ENCODE peak calls at places on chromosomes 5 and 9, in five cellular contexts. P is GM12878; C is AG10803; V is naive thymus-derived CD4-positive, alpha-beta T cell; E is fibroblast of lung. B is an unnamed sample.
A peak's percentile ranks its signal among the peaks of the same experiment; 100 is the strongest.

GRCh38 chr9:135811796-135812195 is 95.5 kb downstream of the CAMSAP1 start:
- DNase-seq in P (no peak), C (peak; percentile 6), V (no peak), E (no peak), B (no peak)

GRCh38 chr9:71210326-71210725 is 88.9 kb upstream of the TRPM3 start:
- DNase-seq in P (no peak), C (no peak), V (no peak), E (no peak), B (no peak)

GRCh38 chr5:179342577-179342976 is 2.7 kb downstream of the ADAMTS2 start:
- DNase-seq in P (no peak), C (peak; percentile 75), V (no peak), E (peak; percentile 46), B (peak; percentile 68)

GRCh38 chr9:131318211-131318610 is 28.7 kb downstream of the PLPP7 start:
- DNase-seq in P (no peak), C (peak; percentile 40), V (no peak), E (no peak), B (peak; percentile 27)

GRCh38 chr5:138789771-138790242 is 36.6 kb downstream of the CTNNA1 start:
- DNase-seq in P (no peak), C (peak; percentile 28), V (peak; percentile 24), E (peak; percentile 23), B (peak; percentile 60)

GRCh38 chr9:117704597-117704996 is 394 bp downstream of the TLR4 start:
- DNase-seq in P (no peak), C (no peak), V (no peak), E (no peak), B (no peak)

GRCh38 chr5:32709789-32710334 is 1.3 kb upstream of the NPR3 start:
- DNase-seq in P (no peak), C (peak; percentile 81), V (no peak), E (peak; percentile 79), B (peak; percentile 78)

GRCh38 chr9:115393976-115394775 is 276.2 kb upstream of the TNC start:
- DNase-seq in P (no peak), C (peak; percentile 46), V (no peak), E (peak; percentile 51), B (no peak)

GRCh38 chr5:170960567-170960966 is 98.7 kb downstream of the RANBP17 start:
- DNase-seq in P (no peak), C (no peak), V (no peak), E (peak; percentile 10), B (peak; percentile 24)

DNA sequence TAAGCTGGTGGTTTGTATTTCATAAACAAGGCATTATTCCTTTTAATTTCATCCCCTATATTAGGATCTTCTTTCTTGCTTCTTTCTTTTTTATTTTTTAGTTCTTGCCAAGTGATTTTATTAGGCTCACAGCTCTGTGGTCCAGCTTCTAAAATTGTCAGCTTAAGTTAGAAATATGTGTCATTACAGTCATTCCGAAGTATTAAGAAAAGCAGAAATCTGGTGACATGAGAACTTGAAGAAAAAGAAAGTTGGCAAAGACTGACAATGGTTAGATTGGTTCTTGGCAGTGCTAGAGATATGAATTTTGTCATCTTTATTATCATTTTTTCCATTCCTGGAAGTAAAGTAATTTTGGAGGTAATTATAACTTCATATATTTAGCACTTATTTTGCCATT is 166.5 kb upstream of the PRR16 start:
- DNase-seq in P (no peak), C (peak; percentile 91), V (no peak), E (peak; percentile 38), B (peak; percentile 11)
- H3K4me3 ChIP-seq in P (no peak overlapping the region), C (no peak overlapping the region), V (no peak overlapping the region), E (no peak overlapping the region), B (no peak overlapping the region)

DNA sequence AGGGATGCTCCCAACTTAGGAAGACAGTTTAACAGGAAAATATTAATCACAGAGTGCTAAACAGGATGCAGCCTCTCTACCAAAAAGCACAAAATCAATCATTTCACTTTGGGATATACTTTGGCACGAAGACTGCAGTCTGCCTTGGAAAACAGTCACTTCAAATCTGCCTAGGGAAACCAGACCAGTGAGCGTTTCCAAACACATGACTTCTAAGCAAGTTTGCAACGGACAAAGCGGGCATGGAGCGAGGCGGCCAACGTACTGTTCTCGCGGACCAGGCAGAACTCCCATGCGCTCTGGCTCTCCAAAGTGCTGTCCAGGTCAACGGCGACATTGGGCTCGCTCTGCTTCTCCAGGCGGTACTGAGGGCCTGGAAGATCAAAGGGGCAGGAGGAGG is 201.0 kb downstream of the MAPKAP1 start:
- DNase-seq in P (no peak), C (peak; percentile 26), V (no peak), E (no peak), B (no peak)
- H3K4me3 ChIP-seq in P (no peak overlapping the region), C (no peak overlapping the region), V (no peak overlapping the region), E (no peak overlapping the region), B (no peak overlapping the region)

GRCh38 chr9:129138144-129138462 is 26.9 kb downstream of the PTPA start:
- DNase-seq in P (no peak), C (peak; percentile 36), V (no peak), E (no peak), B (no peak)

GRCh38 chr9:129139993-129140396 is 28.8 kb downstream of the PTPA start:
- DNase-seq in P (peak; percentile 93), C (peak; percentile 100), V (peak; percentile 66), E (peak; percentile 100), B (peak; percentile 100)

GRCh38 chr9:129137292-129138143 is 26.3 kb downstream of the PTPA start:
- DNase-seq in P (no peak), C (no peak), V (no peak), E (no peak), B (no peak)

GRCh38 chr9:129139233-129139992 is 28.2 kb downstream of the PTPA start:
- DNase-seq in P (peak; percentile 62), C (peak; percentile 86), V (peak; percentile 79), E (peak; percentile 80), B (peak; percentile 91)

DNA sequence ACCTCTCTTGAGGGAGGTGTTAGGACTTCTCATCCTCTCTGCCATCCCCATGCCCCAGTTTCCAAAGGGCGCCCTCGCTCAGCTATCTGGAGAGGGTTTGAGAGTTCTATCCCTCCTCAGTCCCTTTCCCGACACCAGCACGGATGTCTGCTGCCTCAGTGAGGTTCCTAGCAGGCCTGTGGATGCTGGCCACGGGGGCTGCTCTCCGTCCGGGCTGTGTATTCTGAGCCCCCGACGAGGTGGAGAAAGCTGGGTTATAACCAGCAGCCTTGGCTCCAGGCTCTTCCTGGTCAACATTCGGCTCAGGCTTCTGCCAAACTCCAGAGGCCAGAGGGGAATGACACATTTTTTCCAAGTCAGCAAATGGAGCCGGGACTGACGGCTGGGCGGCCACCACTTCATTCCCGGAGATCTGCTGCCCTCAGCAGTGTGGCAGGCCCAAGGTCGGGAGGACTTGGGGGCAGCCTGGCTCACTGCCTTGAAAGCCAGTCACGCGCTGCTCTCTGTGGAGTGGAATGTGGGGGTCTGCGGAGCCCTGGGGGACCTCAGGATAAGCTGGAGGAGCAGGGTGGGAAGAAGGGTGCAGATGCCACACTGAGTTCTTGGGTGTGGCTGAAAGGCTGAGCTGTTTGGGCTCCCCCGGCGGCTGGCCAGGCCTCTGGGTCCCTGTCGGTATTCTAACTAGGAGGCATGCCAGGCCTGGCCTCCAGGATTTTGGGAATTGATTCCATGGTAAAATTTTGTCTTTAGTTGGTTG is 27.4 kb downstream of the PTPA start:
- DNase-seq in P (no peak), C (peak; percentile 74), V (no peak), E (peak; percentile 61), B (peak; percentile 60)
- H3K4me3 ChIP-seq in P (no peak overlapping the region), C (no peak overlapping the region), V (no peak overlapping the region), E (no peak overlapping the region), B (no peak overlapping the region)

GRCh38 chr9:36995927-36996471 is 38.1 kb downstream of the PAX5 start:
- DNase-seq in P (no peak), C (peak; percentile 35), V (peak; percentile 51), E (peak; percentile 52), B (peak; percentile 73)
- H3K4me3 ChIP-seq in P (peak overlapping the region; percentile 47), C (no peak overlapping the region), V (no peak overlapping the region), E (no peak overlapping the region), B (no peak overlapping the region)

GRCh38 chr5:151253604-151253948 is 591 bp downstream of the GM2A start:
- DNase-seq in P (no peak), C (no peak), V (no peak), E (no peak), B (no peak)
- H3K4me3 ChIP-seq in P (peak overlapping the region; percentile 98), C (peak overlapping the region; percentile 87), V (peak overlapping the region; percentile 93), E (peak overlapping the region; percentile 87), B (peak overlapping the region; percentile 93)

B was measured in fibroblast of pulmonary artery.